ENCODE peak calls at places on chromosomes 4 and X, in seven cellular contexts. H is mesenchymal stem cell, N is H1, Z is mesendoderm, A is H9, X is trophoblast cell, U is IMR-90. M is an unnamed sample.

GRCh38 chr4:1113311-1114009 is at the start of gene RNF212:
- DNase-seq in H (no peak), N (no peak), Z (peak), A (peak), X (no peak), U (no peak), M (no peak)

GRCh38 chrX:141278306-141278705 is 36.0 kb upstream of the SPANXC start:
- DNase-seq in H (peak), N (no peak), Z (peak), A (peak), X (no peak), U (peak), M (peak)

GRCh38 chrX:119573840-119574393 is 446 bp upstream of the UBE2A start:
- DNase-seq in H (peak), N (no peak), Z (peak), A (peak), X (no peak), U (peak), M (no peak)

GRCh38 chr4:128475597-128475996 is 188.0 kb upstream of the PGRMC2 start:
- DNase-seq in H (no peak), N (no peak), Z (no peak), A (no peak), X (no peak), U (no peak), M (no peak)

GRCh38 chr4:25549413-25549812 is 106.2 kb upstream of the SLC34A2 start:
- DNase-seq in H (no peak), N (no peak), Z (no peak), A (no peak), X (no peak), U (no peak), M (no peak)

GRCh38 chr4:181604546-181604945 is 638.7 kb upstream of the TENM3 start:
- DNase-seq in H (no peak), N (no peak), Z (no peak), A (no peak), X (peak), U (no peak), M (no peak)

GRCh38 chrX:130524476-130525194 is 122.8 kb downstream of the RBMX2 start:
- DNase-seq in H (no peak), N (no peak), Z (no peak), A (no peak), X (no peak), U (no peak), M (no peak)

GRCh38 chr4:75916091-75916661 is 13.9 kb upstream of the PPEF2 start:
- DNase-seq in H (peak), N (no peak), Z (peak), A (peak), X (no peak), U (peak), M (peak)

GRCh38 chrX:140057001-140057411 is 91.7 kb upstream of the CXorf66 start:
- DNase-seq in H (peak), N (peak), Z (peak), A (peak), X (peak), U (peak), M (peak)

GRCh38 chrX:31266172-31267076 is 194.6 kb upstream of the FTHL17 start:
- DNase-seq in H (peak), N (no peak), Z (peak), A (peak), X (peak), U (no peak), M (peak)

GRCh38 chrX:2533424-2533823 is 32.6 kb upstream of the DHRSX start:
- DNase-seq in H (no peak), N (no peak), Z (peak), A (no peak), X (no peak), U (no peak), M (no peak)

GRCh38 chr4:139933541-139933940 is 220.4 kb downstream of the MAML3 start:
- DNase-seq in H (no peak), N (no peak), Z (peak), A (no peak), X (no peak), U (no peak), M (no peak)

GRCh38 chrX:109760241-109760921 is 27.3 kb upstream of the ACSL4 start:
- DNase-seq in H (no peak), N (no peak), Z (peak), A (no peak), X (no peak), U (no peak), M (no peak)

GRCh38 chrX:132491191-132491590 is 2.4 kb upstream of the MBNL3 start:
- DNase-seq in H (no peak), N (no peak), Z (peak), A (no peak), X (peak), U (no peak), M (no peak)

GRCh38 chr4:134465417-134465816 is 263.8 kb upstream of the PABPC4L start:
- DNase-seq in H (no peak), N (no peak), Z (peak), A (no peak), X (no peak), U (no peak), M (no peak)

DNA sequence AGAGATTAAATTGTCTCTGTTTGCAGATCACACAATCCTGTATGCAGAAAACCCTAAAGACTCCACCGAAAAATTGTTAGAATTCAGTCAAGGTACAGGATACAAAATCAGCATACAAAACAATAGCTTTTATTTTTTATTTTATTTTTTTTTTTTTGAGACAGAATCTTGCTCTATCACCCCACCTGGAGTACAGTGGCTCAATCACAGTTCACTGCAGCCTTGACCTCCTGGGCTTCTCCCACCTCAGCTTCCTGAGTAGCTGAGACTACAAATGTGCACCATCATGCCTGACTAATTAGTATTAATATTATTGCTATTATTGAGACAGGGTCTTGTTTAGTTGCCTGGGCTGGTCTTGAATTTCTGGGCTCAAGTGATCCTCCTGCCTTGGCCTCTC is 8.9 kb upstream of the PLXNB3 start:
- DNase-seq in H (no peak), N (no peak), Z (no peak), A (no peak), X (no peak), U (no peak), M (no peak)
- H2BK5ac ChIP-seq in H (no peak), N (no peak), Z (no peak), A (no peak), X (no peak), U (no peak), M (no peak)

DNA sequence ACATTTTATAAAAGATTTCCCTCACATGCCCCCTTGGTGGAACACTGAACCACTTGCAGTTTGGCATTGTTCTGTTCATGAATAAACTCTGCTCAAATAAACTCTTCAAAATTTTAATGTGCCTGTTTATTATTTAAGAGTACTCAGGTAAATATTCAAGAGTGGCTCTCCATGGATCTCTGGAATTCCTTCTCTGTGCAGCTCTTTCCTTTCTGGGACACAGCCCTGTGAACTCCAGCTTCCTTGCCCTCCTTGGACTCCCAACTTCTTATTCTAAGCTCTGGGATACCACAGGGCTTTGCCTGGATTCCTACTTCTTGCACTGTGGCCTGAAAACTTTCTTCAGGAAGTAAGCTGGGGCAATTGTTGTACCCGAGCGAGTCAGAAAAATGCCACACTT is 8.3 kb downstream of the BEX3 start:
- DNase-seq in H (no peak), N (no peak), Z (no peak), A (no peak), X (no peak), U (no peak), M (no peak)
- H2BK5ac ChIP-seq in H (no peak), N (no peak), Z (no peak), A (no peak), X (no peak), U (no peak), M (no peak)

GRCh38 chrX:114451397-114451796 is 132.5 kb upstream of the HTR2C start:
- DNase-seq in H (no peak), N (no peak), Z (no peak), A (no peak), X (no peak), U (no peak), M (no peak)
- H2BK5ac ChIP-seq in H (no peak), N (no peak), Z (no peak), A (no peak), X (no peak), U (no peak), M (no peak)

DNA sequence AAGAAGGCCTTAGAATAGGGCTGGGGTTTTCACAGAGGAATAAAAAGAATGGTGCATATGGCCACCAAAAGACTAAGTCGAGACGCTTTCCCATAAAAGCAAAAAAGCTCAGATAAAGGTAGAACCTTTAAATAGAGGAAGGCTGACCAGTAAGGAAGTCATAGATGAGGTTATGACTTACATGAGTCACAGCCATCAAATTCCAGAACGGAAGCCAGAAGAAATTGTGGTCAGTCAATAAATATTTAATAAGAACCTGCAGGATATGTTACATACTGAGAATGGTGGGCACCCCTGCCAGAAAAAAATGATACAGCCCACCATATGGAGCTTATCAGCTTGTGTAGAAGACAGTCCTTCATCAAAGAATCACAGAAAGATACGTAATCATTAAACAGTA is 120.1 kb downstream of the MANBA start:
- DNase-seq in H (peak), N (no peak), Z (no peak), A (no peak), X (no peak), U (peak), M (no peak)
- H2BK5ac ChIP-seq in H (no peak), N (no peak), Z (no peak), A (no peak), X (no peak), U (no peak), M (no peak)

DNA sequence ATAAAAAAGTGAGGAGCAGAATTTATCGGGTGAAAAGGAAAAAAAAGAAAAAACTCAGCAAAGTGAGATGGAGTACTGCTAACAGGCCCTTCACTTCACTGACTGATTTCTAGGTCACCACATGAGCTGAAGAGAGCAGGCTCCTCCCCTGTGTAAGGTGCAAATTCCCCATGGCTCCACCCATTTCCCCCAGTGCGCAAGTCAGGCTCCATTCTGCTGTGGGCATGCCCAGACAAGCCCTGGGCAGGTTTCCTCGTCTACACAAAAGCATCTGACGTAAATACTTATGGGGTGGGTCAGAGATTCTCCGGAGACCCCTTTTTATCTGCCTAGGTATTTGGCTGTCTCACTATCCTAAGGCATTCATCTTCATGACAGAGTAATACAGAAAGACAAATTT is 157.9 kb downstream of the MAGEB5 start:
- DNase-seq in H (no peak), N (no peak), Z (no peak), A (peak), X (no peak), U (no peak), M (no peak)
- H2BK5ac ChIP-seq in H (no peak), N (no peak), Z (no peak), A (no peak), X (no peak), U (no peak), M (no peak)

DNA sequence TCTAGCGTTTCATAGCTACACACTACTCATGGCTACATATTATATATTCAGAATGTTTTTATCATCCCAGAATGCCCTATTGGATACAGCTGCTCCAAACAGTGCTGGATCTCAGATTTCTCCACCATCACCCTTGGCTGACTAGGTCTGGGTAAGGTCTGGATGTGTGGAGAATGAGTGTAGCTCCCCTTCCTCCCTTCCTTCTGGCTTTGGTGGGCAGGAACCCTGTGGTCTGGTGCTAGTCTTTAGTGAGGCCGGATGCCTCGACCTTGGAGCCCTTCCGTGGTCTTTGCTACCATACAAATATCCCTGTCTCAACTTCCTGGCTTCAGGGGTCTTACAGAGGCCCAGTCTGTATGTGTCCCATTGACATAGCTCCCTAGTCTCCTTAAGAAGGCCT is 52.1 kb upstream of the KDR start:
- DNase-seq in H (no peak), N (no peak), Z (no peak), A (no peak), X (no peak), U (no peak), M (no peak)
- H2BK5ac ChIP-seq in H (no peak), N (peak), Z (peak), A (no peak), X (no peak), U (no peak), M (no peak)

GRCh38 chr4:152696764-152697250 is 17.0 kb upstream of the TMEM154 start:
- DNase-seq in H (peak), N (no peak), Z (no peak), A (no peak), X (no peak), U (peak), M (no peak)
- H2BK5ac ChIP-seq in H (no peak), N (peak), Z (peak), A (no peak), X (no peak), U (no peak), M (no peak)

DNA sequence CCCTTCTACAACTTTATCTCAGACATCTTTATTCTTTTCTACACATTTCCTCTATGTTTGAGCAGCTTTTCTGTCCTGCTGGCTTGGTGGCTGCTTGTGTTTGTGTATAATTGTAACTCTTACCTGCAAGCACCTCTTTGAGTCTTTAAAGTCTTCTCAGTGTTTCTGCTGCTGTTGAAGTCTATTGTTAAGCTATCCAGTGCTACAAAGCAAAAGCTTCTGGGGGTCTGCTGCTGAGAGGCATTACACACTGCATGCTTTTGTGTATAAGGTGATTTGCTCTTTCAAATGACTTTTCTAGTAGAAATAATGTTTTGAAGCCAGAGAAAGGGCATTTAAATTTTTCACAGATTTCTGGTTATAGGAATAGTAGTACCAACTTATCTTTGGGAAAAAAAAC is 241.8 kb downstream of the DTHD1 start:
- DNase-seq in H (no peak), N (no peak), Z (peak), A (no peak), X (no peak), U (no peak), M (peak)
- H2BK5ac ChIP-seq in H (no peak), N (no peak), Z (no peak), A (no peak), X (no peak), U (no peak), M (no peak)

DNA sequence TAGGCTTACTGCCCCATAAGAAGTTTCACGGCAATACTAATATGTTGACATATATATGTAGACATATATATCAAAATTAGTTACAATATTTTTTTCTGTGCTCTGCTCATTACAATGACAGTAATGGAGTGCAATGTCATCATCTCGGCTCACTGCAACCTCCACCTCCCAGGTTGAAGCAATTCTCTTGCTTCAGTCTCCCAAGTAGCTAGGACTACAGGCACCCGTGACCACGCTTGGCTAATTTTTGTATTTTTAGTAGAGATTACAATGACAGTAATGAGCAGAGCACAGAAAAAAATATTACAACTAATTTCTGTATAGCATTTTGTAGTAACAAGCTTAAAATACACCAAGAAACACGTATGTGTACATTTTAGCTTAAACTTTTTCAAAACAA is 7.6 kb downstream of the EIF4E start:
- DNase-seq in H (no peak), N (no peak), Z (no peak), A (no peak), X (no peak), U (no peak), M (no peak)
- H2BK5ac ChIP-seq in H (no peak), N (no peak), Z (no peak), A (no peak), X (no peak), U (no peak), M (no peak)

GRCh38 chr4:145487626-145488025 is 6.0 kb downstream of the SMAD1 start:
- DNase-seq in H (no peak), N (no peak), Z (no peak), A (no peak), X (no peak), U (no peak), M (no peak)
- H2BK5ac ChIP-seq in H (no peak), N (no peak), Z (no peak), A (no peak), X (no peak), U (no peak), M (no peak)